ENCODE peak calls at places on chromosome 14, in nine cellular contexts. J is psoas muscle, Z is bronchial epithelial cell, D is vagina, K is nephron progenitor cell, I is Panc1, V is GM23338, G is progenitor cell of endocrine pancreas, H is foreskin fibroblast. U is an unnamed sample.

GRCh38 chr14:95891742-95892141 is 15.1 kb downstream of the TUNAR start:
- DNase-seq in Z (peak; percentile 66), D (no peak), I (peak; percentile 10), V (no peak), K (no peak), H (peak; percentile 64), G (no peak), J (no peak), U (no peak)

GRCh38 chr14:74977901-74978385 is 22.5 kb upstream of the PGF start:
- DNase-seq in D (no peak), G (no peak), V (no peak), K (no peak), J (no peak), Z (no peak), H (no peak), I (no peak), U (peak; percentile 60)

GRCh38 chr14:65137648-65138317 is 35.5 kb upstream of the MAX start:
- DNase-seq in I (no peak), G (no peak), D (no peak), K (no peak), Z (peak; percentile 62), J (no peak), H (peak; percentile 9), V (no peak), U (no peak)

GRCh38 chr14:22651586-22651985 is 7.4 kb upstream of the OR6J1 start:
- DNase-seq in Z (no peak), K (no peak), H (peak; percentile 46), G (no peak), D (peak; percentile 6), V (no peak), J (no peak), I (no peak), U (no peak)

GRCh38 chr14:66739826-66740225 is 231.9 kb downstream of the GPHN start:
- DNase-seq in I (no peak), K (no peak), V (no peak), H (no peak), Z (no peak), J (no peak), G (no peak), D (no peak), U (no peak)

GRCh38 chr14:77882098-77882497 is 82.2 kb downstream of the ADCK1 start:
- DNase-seq in D (no peak), J (peak; percentile 54), Z (no peak), H (peak; percentile 51), G (no peak), K (no peak), I (no peak), V (no peak), U (no peak)

GRCh38 chr14:98704441-98704840 is 567.6 kb downstream of the BCL11B start:
- DNase-seq in H (no peak), K (no peak), J (no peak), D (no peak), I (no peak), G (no peak), Z (no peak), V (no peak), U (no peak)

GRCh38 chr14:34710744-34711143 is 3.6 kb downstream of the CFL2 start:
- DNase-seq in J (no peak), D (no peak), V (no peak), H (no peak), K (no peak), G (no peak), I (no peak), Z (no peak), U (no peak)

GRCh38 chr14:89004195-89004594 is 179.7 kb downstream of the TTC8 start:
- DNase-seq in H (peak; percentile 85), K (no peak), D (no peak), J (no peak), I (no peak), Z (peak; percentile 92), G (no peak), V (no peak), U (no peak)

GRCh38 chr14:70170976-70171375 is 17.8 kb downstream of the SLC8A3 start:
- DNase-seq in D (no peak), Z (no peak), I (no peak), G (no peak), K (no peak), H (no peak), J (no peak), V (no peak), U (no peak)

GRCh38 chr14:53515264-53515663 is 362.1 kb upstream of the DDHD1 start:
- DNase-seq in I (no peak), V (no peak), H (peak; percentile 50), G (no peak), K (no peak), J (no peak), D (no peak), Z (no peak), U (no peak)

GRCh38 chr14:85530626-85531025 is 682 bp downstream of the FLRT2 start:
- DNase-seq in D (no peak), K (no peak), J (no peak), G (no peak), H (no peak), Z (no peak), V (no peak), I (no peak), U (no peak)

GRCh38 chr14:85531141-85531593 is 1.2 kb downstream of the FLRT2 start:
- DNase-seq in K (peak; percentile 50), Z (peak; percentile 59), J (peak; percentile 72), H (peak; percentile 88), G (peak; percentile 27), D (no peak), V (peak; percentile 81), I (no peak), U (peak; percentile 72)

GRCh38 chr14:85532981-85533820 is 3.3 kb downstream of the FLRT2 start:
- DNase-seq in K (peak; percentile 69), H (peak; percentile 94), I (no peak), V (peak; percentile 95), Z (peak; percentile 73), D (peak; percentile 92), J (peak; percentile 72), G (peak; percentile 43), U (peak; percentile 77)

GRCh38 chr14:85532570-85532969 is 2.6 kb downstream of the FLRT2 start:
- DNase-seq in D (no peak), V (no peak), I (no peak), H (no peak), Z (no peak), J (no peak), K (no peak), G (no peak), U (no peak)

DNA sequence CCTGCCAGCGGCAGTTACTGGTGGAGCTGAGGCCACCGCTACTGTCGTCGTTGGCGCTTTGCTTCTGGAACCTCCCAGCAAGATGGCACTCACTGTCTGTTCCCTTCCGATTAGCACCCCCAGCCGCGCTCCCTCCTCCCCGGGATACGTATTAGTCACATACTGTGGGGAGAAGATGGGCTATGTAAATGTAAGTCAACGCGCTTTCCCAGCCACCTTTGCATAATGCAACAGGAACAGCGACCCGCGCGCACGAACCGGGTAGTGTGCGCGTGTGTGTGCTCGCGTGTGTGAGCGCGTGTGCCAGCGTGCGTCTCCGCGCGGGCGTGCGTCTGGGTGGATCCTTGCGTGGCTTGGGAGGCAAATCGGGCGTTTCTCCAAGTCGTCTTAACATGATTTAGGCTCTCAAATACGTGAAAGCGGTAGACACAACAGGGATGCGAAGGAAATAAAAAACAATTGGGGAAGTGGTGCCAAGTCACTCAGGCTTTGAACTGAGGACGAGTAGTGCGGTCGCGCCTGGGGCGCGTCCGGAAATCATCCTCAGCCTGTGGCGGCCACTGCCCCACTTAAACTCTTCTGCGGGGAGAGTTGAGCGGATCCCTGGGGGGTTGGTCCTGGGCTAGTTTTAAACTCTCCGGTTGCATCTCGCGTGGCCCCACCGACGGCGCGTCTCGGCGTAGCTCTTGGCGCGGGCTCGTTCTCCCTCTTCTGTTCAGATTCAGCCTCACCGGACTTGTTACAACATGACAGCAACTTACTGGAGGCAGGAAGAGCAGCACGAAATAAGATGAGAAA is 1.8 kb downstream of the FLRT2 start:
- DNase-seq in Z (peak; percentile 74), K (peak; percentile 55), D (peak; percentile 89), J (peak; percentile 79), G (peak; percentile 15), I (no peak), V (peak; percentile 84), H (peak; percentile 93), U (peak; percentile 76)
- TF ChIP-seq CTCF in Z (peak; percentile 53), K (no peak), D (no peak), J (peak; percentile 11), G (peak; percentile 30), I (peak; percentile 32), V (peak; percentile 25), H (peak; percentile 50), U (peak; percentile 14)

GRCh38 chr14:45664668-45665356 is 411.8 kb upstream of the MIS18BP1 start:
- DNase-seq in D (no peak), G (no peak), I (no peak), K (no peak), V (peak; percentile 77), J (no peak), Z (peak; percentile 20), H (no peak), U (no peak)
- TF ChIP-seq CTCF in D (no peak), G (peak; percentile 31), I (no peak), K (no peak), V (peak; percentile 69), J (no peak), Z (peak; percentile 44), H (no peak), U (peak; percentile 42)

GRCh38 chr14:100246809-100247428 is 8.0 kb downstream of the YY1 start:
- DNase-seq in V (peak; percentile 92), G (no peak), K (no peak), D (no peak), Z (peak; percentile 74), H (peak; percentile 66), J (no peak), I (no peak), U (no peak)
- TF ChIP-seq CTCF in V (peak; percentile 67), G (peak; percentile 68), K (peak; percentile 56), D (peak; percentile 19), Z (peak; percentile 47), H (peak; percentile 72), J (peak; percentile 55), I (peak; percentile 76), U (peak; percentile 78)

GRCh38 chr14:97532052-97532451 is 734.9 kb downstream of the VRK1 start:
- DNase-seq in V (no peak), K (no peak), H (no peak), I (no peak), G (no peak), D (no peak), J (no peak), Z (no peak), U (no peak)

GRCh38 chr14:97538749-97539388 is 741.7 kb downstream of the VRK1 start:
- DNase-seq in V (no peak), G (no peak), H (no peak), K (no peak), D (no peak), I (no peak), J (no peak), Z (no peak), U (no peak)

GRCh38 chr14:97539389-97539786 is 742.2 kb downstream of the VRK1 start:
- DNase-seq in Z (no peak), I (no peak), D (no peak), H (no peak), K (no peak), J (no peak), V (no peak), G (no peak), U (no peak)

GRCh38 chr14:97539884-97540283 is 742.7 kb downstream of the VRK1 start:
- DNase-seq in Z (peak; percentile 25), G (no peak), J (no peak), I (no peak), K (no peak), V (no peak), D (no peak), H (no peak), U (no peak)

DNA sequence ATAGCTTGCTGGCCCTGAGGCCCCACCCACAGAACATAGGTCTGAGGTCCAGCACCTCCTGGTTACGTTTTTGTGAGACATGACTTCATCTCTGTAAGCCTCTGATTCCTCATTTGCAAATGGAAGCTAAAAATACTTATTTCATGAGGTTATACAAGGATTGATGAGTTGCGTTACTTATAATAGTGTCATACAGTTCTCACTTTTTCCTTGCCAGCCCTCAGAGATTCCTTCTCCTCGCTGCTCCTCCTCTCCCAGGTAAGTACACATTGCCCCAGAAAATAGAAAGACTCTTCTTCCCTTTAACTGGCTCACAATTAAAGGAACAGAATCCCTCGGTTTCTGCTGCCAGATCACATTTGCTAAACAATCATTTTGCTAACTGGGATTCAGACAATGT is 739.2 kb downstream of the VRK1 start:
- DNase-seq in D (no peak), G (no peak), K (no peak), H (no peak), J (no peak), I (no peak), Z (no peak), V (no peak), U (no peak)
- TF ChIP-seq CTCF in D (no peak), G (no peak), K (no peak), H (no peak), J (no peak), I (no peak), Z (no peak), V (no peak), U (no peak)